ENCODE peak calls at places on chromosomes 16 and 17, in ten cellular contexts. C is breast epithelium, S is stomach, M is endothelial cell of umbilical vein, Q is esophagus muscularis mucosa, R is prostate gland, U is spleen, G is transverse colon, E is SK-N-MC, V is upper lobe of left lung. L is an unnamed sample. For H3K9me3, the result is how much of the 10 kb centered on the place peaks cover.

GRCh38 chr17:43545383-43545632 is 832 bp downstream of the ETV4 start:
- DNase-seq in M (no peak), G (peak), S (peak), R (peak), V (peak), E (no peak), U (peak), C (no peak), Q (no peak), L (no peak)

GRCh38 chr17:48310748-48311213 is 119.2 kb downstream of the SKAP1 start:
- DNase-seq in M (no peak), E (no peak), V (no peak), G (no peak), C (no peak), S (no peak), Q (no peak), U (peak), R (no peak), L (no peak)

GRCh38 chr17:83012873-83013778 is 66.3 kb upstream of the METRNL start:
- DNase-seq in S (no peak), R (no peak), U (no peak), C (no peak), M (no peak), Q (peak), V (peak), E (peak), G (no peak), L (no peak)

GRCh38 chr17:70938311-70938710 is 769.0 kb downstream of the KCNJ2 start:
- DNase-seq in U (no peak), Q (no peak), M (no peak), C (no peak), V (no peak), S (no peak), E (no peak), G (no peak), R (no peak), L (no peak)

GRCh38 chr16:71360378-71360777 is 1.9 kb downstream of the CALB2 start:
- DNase-seq in M (peak), E (no peak), G (no peak), Q (no peak), C (peak), V (no peak), U (no peak), S (no peak), R (no peak), L (no peak)

GRCh38 chr16:66416136-66416535 is 11.0 kb upstream of the BEAN1 start:
- DNase-seq in G (no peak), Q (no peak), U (no peak), E (no peak), C (no peak), V (no peak), S (no peak), M (no peak), R (no peak), L (no peak)

GRCh38 chr16:54285414-54286066 is 1.0 kb downstream of the IRX3 start:
- DNase-seq in M (no peak), R (peak), U (no peak), E (no peak), C (peak), Q (no peak), V (peak), G (no peak), S (peak), L (no peak)

GRCh38 chr16:19329932-19330331 is 44.4 kb downstream of the CLEC19A start:
- DNase-seq in E (no peak), C (no peak), S (no peak), G (no peak), R (no peak), Q (no peak), M (no peak), V (no peak), U (no peak), L (no peak)

GRCh38 chr16:85291302-85292148 is 179.3 kb upstream of the CIBAR2 start:
- DNase-seq in R (no peak), V (peak), U (peak), C (no peak), S (peak), M (peak), E (no peak), G (peak), Q (no peak), L (peak)

GRCh38 chr16:19363741-19364140 is 53.9 kb upstream of the TMC5 start:
- DNase-seq in R (no peak), U (no peak), V (no peak), E (no peak), S (no peak), M (no peak), Q (no peak), G (no peak), C (no peak), L (no peak)

GRCh38 chr16:19354371-19354770 is 63.3 kb upstream of the TMC5 start:
- DNase-seq in V (no peak), C (no peak), G (no peak), U (no peak), E (no peak), M (no peak), S (no peak), Q (no peak), R (no peak), L (no peak)

GRCh38 chr17:31494259-31495048 is 103.0 kb downstream of the RAB11FIP4 start:
- DNase-seq in U (peak), Q (no peak), S (peak), C (no peak), V (no peak), R (no peak), E (no peak), M (no peak), G (peak), L (no peak)

GRCh38 chr17:79631640-79632431 is 21.0 kb upstream of the RBFOX3 start:
- DNase-seq in R (no peak), U (no peak), C (no peak), E (no peak), M (no peak), S (peak), Q (peak), G (no peak), V (no peak), L (peak)

GRCh38 chr17:79623786-79624657 is 13.2 kb upstream of the RBFOX3 start:
- DNase-seq in Q (peak), G (peak), S (no peak), R (no peak), E (no peak), M (no peak), V (no peak), U (peak), C (no peak), L (peak)

GRCh38 chr16:51276335-51276734 is 125.3 kb upstream of the SALL1 start:
- DNase-seq in S (no peak), Q (no peak), V (no peak), R (no peak), E (no peak), C (no peak), G (no peak), M (no peak), U (no peak), L (no peak)

GRCh38 chr17:48961516-48962233 is 6.7 kb downstream of the GIP start:
- DNase-seq in V (no peak), E (no peak), U (no peak), Q (no peak), M (peak), S (no peak), C (no peak), G (no peak), R (no peak), L (no peak)

GRCh38 chr17:80175411-80175810 is 5.6 kb downstream of the CARD14 start:
- DNase-seq in R (no peak), M (no peak), S (peak), Q (no peak), V (peak), G (no peak), C (peak), E (no peak), U (no peak), L (no peak)

GRCh38 chr17:67633751-67634191 is 84.0 kb upstream of the NOL11 start:
- DNase-seq in S (no peak), V (peak), M (peak), Q (no peak), G (no peak), E (no peak), C (no peak), R (no peak), U (no peak), L (no peak)

GRCh38 chr16:19168173-19169080 is at the start of gene SYT17:
- DNase-seq in Q (no peak), V (peak), S (peak), R (peak), C (no peak), M (no peak), E (no peak), G (peak), U (peak), L (no peak)

GRCh38 chr16:90019543-90020259 is 445 bp upstream of the DBNDD1 start:
- DNase-seq in M (peak), R (no peak), E (no peak), G (peak), U (peak), C (no peak), V (peak), S (peak), Q (no peak), L (no peak)

GRCh38 chr17:36221187-36221586 is 10.3 kb downstream of the CCL4L2 start:
- DNase-seq in G (no peak), C (no peak), M (no peak), V (no peak), E (no peak), U (no peak), S (no peak), R (no peak), Q (peak), L (no peak)

DNA sequence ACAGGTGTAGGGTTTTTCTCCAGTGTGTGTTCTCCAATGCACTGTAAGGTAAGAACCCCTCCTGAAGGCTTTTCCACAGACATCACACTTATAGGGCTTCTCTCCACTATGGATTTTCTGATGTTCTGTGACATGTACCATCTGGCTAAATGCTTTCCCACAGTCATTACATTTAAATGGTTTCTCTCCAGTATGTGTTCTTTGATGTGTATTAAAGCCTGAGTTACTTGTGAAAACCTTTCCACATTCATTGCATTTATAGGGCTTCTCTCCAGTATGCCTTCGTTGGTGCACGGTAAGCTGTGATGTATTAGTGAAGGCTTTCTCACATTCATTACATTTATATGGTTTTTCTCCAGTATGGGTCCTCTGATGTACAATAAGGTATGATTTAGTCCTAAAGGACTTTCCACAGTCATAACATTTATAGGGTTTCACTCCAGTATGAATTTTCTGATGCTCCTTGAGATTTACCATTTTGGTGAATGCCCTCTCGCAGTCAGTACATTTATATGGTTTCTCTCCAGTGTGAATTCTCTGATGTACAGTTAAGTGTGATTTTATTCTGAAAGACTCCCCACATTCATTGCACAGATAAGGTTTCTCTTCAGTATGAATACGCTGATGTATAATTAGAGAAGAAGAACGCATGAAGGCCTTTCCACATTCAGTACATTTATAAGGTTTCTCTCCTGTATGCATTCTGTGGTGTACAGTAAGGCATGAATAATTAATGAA is 30.9 kb downstream of the ZNF624 start:
- DNase-seq in E (no peak), G (no peak), S (no peak), U (no peak), V (no peak), C (no peak), M (no peak), Q (no peak), R (no peak), L (no peak)
- H3K9me3 ChIP-seq in E (under half), G (half or more), S (half or more), U (half or more), V (half or more), C (half or more), M (under half), Q (half or more), R (under half), L (under half)

DNA sequence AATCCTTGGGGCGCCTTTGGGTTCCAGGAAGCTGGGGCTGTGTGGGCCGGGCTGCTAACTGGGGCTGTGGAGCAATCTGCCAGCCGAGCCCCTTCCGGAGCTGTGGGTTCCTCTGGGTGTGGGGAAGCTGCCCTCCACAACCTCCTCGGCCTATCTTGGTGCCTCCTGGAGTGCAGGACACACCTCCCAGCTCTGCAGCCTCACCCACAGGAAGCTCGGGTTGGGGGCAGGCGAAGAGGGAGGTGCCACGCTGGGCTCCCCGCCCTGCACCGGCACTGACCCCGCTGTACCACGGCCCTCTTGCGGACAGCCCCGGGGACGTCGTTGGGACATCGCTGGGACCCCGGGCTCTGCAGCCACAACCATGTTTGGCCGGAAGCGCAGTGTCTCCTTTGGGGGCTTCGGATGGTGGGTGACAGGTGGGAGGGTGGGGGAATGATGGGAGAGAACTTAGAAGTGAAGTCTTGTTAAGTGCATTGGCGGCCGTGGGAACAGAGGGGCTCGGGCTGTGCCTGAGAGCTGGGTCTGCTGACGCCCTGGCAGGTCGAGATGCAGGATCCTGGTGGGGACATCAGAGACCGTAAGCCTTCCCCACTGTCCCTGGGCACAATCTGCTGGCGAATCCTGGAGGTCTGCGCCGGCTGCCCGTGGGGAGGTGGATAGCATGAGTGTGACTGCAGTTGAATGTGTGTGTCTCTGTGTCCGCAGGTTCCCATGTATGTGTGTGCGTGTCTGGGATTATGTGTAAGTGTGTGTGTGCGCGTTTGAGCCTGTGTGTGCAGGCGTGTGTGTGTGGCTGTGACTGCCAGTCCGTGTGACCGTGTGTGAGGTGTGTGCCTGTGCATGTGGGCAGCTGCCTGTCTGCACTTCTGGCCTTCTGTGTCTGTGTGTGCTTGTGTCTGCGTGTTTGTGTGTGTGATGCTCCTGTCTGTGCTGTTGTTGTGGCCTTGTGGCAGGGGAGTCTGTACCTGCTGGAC is at the start of gene RAP1GAP2:
- DNase-seq in V (peak), C (peak), M (no peak), U (peak), G (peak), R (no peak), E (no peak), Q (no peak), S (peak), L (peak)
- H3K4me3 ChIP-seq in V (no peak), C (peak), M (no peak), U (peak), G (no peak), R (no peak), E (no peak), Q (peak), S (peak), L (peak)

GRCh38 chr17:5378566-5379207 is 40.8 kb downstream of the NUP88 start:
- DNase-seq in S (no peak), M (no peak), V (no peak), Q (no peak), E (no peak), R (no peak), U (no peak), G (no peak), C (no peak), L (no peak)
- TF ChIP-seq POLR2AphosphoS5 in S (no peak), M (no peak), V (no peak), Q (no peak), E (no peak), R (no peak), U (peak), G (no peak), C (no peak), L (no peak)

GRCh38 chr16:31745900-31746299 is 127.7 kb upstream of the ZNF267 start:
- DNase-seq in M (no peak), V (no peak), C (no peak), E (no peak), G (no peak), R (no peak), Q (no peak), U (no peak), S (no peak), L (no peak)
- H3K9me3 ChIP-seq in M (under half), V (half or more), C (half or more), E (under half), G (half or more), R (under half), Q (half or more), U (half or more), S (half or more), L (under half)

DNA sequence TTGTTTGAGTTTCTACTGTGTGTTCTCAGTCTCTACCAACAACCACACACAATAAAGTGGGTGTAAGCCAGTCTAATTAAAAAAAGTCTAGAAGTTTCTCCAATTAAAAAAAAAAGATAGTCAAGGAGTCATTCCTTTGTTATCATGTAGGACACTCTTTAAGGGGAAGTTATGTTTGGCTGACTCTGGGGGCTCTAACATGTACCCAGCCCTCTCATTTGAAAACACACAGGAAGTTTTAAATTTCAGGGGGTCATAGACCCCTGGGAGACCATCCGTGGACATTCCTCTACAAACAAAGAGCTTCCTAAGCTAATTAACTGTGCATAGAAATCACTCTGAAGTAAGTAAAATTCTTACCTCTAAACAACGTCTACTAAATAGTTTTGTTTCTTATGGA is 66.4 kb upstream of the ADAMTS18 start:
- DNase-seq in Q (no peak), U (no peak), M (peak), S (no peak), G (no peak), R (no peak), E (no peak), C (no peak), V (no peak), L (no peak)
- H3K4me3 ChIP-seq in Q (no peak), U (no peak), M (no peak), S (no peak), G (no peak), R (no peak), E (no peak), C (no peak), V (no peak), L (no peak)

L was measured in sigmoid colon.